ENCODE peak calls at places on chromosome 14, in nine cellular contexts. A, F, H, Z, C, X, U, G and E are unnamed samples.

GRCh38 chr14:51219473-51220448 is 20.3 kb upstream of the TMX1 start:
- DNase-seq in C (no peak), U (peak; percentile 63), A (no peak), Z (no peak), X (peak; percentile 54), H (no peak), G (peak; percentile 31), F (peak; percentile 29), E (no peak)

GRCh38 chr14:34059037-34059924 is 108.4 kb upstream of the EGLN3 start:
- DNase-seq in Z (no peak), H (no peak), C (no peak), X (no peak), A (no peak), G (no peak), F (no peak), U (no peak), E (no peak)

GRCh38 chr14:95979339-95980042 is 59.7 kb upstream of the C14orf132 start:
- DNase-seq in F (no peak), X (no peak), A (no peak), C (no peak), H (no peak), U (no peak), G (no peak), Z (no peak), E (no peak)

GRCh38 chr14:70140614-70141013 is 48.1 kb downstream of the SLC8A3 start:
- DNase-seq in G (no peak), F (no peak), X (no peak), Z (no peak), C (no peak), H (no peak), U (no peak), A (no peak), E (no peak)

GRCh38 chr14:35213869-35214387 is 78.3 kb upstream of the PSMA6 start:
- DNase-seq in A (no peak), X (peak; percentile 47), C (peak; percentile 42), H (no peak), U (peak; percentile 70), Z (no peak), G (no peak), F (no peak), E (no peak)

GRCh38 chr14:97994020-97994531 is 1196.9 kb downstream of the VRK1 start:
- DNase-seq in H (no peak), X (no peak), Z (no peak), C (no peak), U (no peak), A (no peak), F (no peak), G (no peak), E (no peak)

GRCh38 chr14:72710212-72710611 is 183.7 kb downstream of the DPF3 start:
- DNase-seq in G (no peak), Z (no peak), C (no peak), H (no peak), U (no peak), A (no peak), X (peak; percentile 60), F (no peak), E (no peak)

GRCh38 chr14:103943673-103944072 is 1.3 kb upstream of the RD3L start:
- DNase-seq in G (no peak), A (no peak), X (peak; percentile 66), Z (no peak), C (no peak), H (no peak), U (no peak), F (no peak), E (no peak)

GRCh38 chr14:87450193-87450592 is 542.8 kb downstream of the GALC start:
- DNase-seq in H (no peak), G (no peak), F (no peak), C (no peak), Z (no peak), U (no peak), A (no peak), X (no peak), E (no peak)

GRCh38 chr14:89247457-89248122 is 169.4 kb downstream of the FOXN3 start:
- DNase-seq in F (no peak), X (no peak), U (peak; percentile 73), G (no peak), C (no peak), Z (no peak), A (no peak), H (no peak), E (no peak)

GRCh38 chr14:77039285-77040058 is 11.0 kb upstream of the IRF2BPL start:
- DNase-seq in Z (no peak), G (peak; percentile 42), F (no peak), X (peak; percentile 69), A (no peak), U (no peak), H (no peak), C (no peak), E (no peak)

GRCh38 chr14:74275265-74275841 is 27.4 kb downstream of the ABCD4 start:
- DNase-seq in X (peak; percentile 74), Z (no peak), H (no peak), A (no peak), F (peak; percentile 86), G (no peak), C (no peak), U (peak; percentile 19), E (no peak)

GRCh38 chr14:77613207-77613606 is 3.2 kb downstream of the SPTLC2 start:
- DNase-seq in G (no peak), Z (no peak), H (no peak), F (no peak), A (no peak), C (no peak), X (no peak), U (peak; percentile 50), E (no peak)

GRCh38 chr14:39038542-39038941 is 64.5 kb downstream of the SEC23A start:
- DNase-seq in Z (no peak), C (no peak), A (no peak), F (no peak), G (no peak), U (no peak), H (no peak), X (no peak), E (no peak)
- H3K36me3 ChIP-seq in Z (peaks cover 78% of the 10 kb centered on the region), C (peaks cover 6% of the 10 kb centered on the region), A (no peaks in the 10 kb centered on the region), F (peaks cover 62% of the 10 kb centered on the region), G (no peaks in the 10 kb centered on the region), U (peaks cover 33% of the 10 kb centered on the region), H (peaks cover 99% of the 10 kb centered on the region), X (peaks cover 41% of the 10 kb centered on the region), E (peaks cover 95% of the 10 kb centered on the region)

DNA sequence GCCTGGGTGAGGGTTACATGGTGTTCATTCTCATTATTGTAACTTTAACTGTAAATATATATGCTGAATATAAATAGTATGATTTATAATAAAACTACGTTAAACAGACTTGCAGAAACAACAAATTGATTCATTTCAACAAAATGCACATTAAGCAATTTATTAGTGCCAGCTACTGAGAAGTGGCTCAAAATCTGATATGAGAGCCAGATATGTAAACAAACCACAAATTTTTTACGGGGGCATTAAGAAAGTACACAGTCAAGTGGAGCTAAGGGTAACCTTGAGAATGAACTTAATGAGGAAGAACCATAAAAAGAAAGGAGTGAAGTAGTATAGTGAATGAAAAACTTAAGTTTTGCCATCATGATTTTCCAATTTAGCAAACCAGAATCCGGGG is 40.3 kb downstream of the CEP128 start:
- DNase-seq in A (no peak), X (no peak), H (no peak), U (peak; percentile 45), C (no peak), Z (no peak), G (no peak), F (no peak), E (no peak)
- H3K36me3 ChIP-seq in A (no peaks in the 10 kb centered on the region), X (no peaks in the 10 kb centered on the region), H (peaks cover 23% of the 10 kb centered on the region), U (peaks cover 11% of the 10 kb centered on the region), C (no peaks in the 10 kb centered on the region), Z (no peaks in the 10 kb centered on the region), G (no peaks in the 10 kb centered on the region), F (no peaks in the 10 kb centered on the region), E (no peaks in the 10 kb centered on the region)

GRCh38 chr14:99224948-99225347 is 47.0 kb downstream of the BCL11B start:
- DNase-seq in Z (no peak), H (no peak), U (no peak), F (no peak), X (no peak), C (no peak), A (no peak), G (no peak), E (no peak)

GRCh38 chr14:99217556-99217955 is 54.4 kb downstream of the BCL11B start:
- DNase-seq in U (no peak), C (no peak), A (no peak), G (no peak), X (no peak), Z (no peak), H (no peak), F (no peak), E (no peak)

GRCh38 chr14:99224116-99224910 is 47.7 kb downstream of the BCL11B start:
- DNase-seq in C (no peak), A (no peak), H (no peak), G (no peak), F (no peak), U (no peak), Z (no peak), X (no peak), E (no peak)

GRCh38 chr14:99225804-99226203 is 46.2 kb downstream of the BCL11B start:
- DNase-seq in C (no peak), G (no peak), X (no peak), F (no peak), U (no peak), H (no peak), A (no peak), Z (no peak), E (no peak)

GRCh38 chr14:99221445-99221844 is 50.6 kb downstream of the BCL11B start:
- DNase-seq in A (no peak), F (no peak), G (no peak), U (no peak), Z (no peak), H (no peak), C (no peak), X (no peak), E (no peak)
- H3K36me3 ChIP-seq in A (no peaks in the 10 kb centered on the region), F (no peaks in the 10 kb centered on the region), G (no peaks in the 10 kb centered on the region), U (no peaks in the 10 kb centered on the region), Z (no peaks in the 10 kb centered on the region), H (no peaks in the 10 kb centered on the region), C (no peaks in the 10 kb centered on the region), X (no peaks in the 10 kb centered on the region), E (no peaks in the 10 kb centered on the region)

DNA sequence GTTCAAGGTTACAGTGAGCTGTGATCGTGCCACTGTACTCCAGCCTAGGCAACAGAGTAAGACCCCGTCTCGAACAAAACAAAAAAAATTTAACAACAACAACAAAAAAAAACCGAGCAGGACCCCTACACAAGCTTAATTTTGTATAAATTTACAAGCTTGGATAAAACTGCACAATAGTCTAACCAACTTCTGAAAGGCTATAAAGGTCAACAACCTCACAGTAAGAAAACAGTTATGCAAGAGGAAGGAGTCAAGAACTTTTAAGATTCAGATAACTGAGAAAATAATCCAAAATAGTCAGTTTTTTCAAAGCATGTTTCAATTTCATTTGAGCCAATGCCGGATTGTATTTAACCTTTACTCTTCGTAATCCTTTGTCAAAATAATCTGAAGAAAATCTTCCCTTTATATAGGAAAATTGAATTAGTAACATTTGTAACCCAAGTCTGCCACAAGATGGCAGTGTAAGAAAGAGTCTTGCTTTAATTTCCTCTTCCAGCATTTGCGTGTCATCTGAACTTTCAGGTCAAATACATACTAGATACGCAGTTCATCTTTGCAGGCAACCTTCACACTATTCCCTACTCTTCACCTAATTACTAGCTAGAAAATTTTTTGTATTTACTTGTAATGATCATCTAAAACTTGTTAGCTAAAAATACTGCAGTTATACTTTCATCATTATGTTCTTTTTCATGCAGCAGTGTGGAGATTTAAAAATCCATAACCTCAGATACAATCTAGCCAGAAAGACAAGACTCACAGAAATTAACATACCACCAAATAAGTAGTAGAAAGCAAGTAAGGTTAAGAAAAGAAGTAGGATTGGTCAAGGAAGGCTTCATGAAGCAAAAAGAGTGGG is 5.8 kb downstream of the CCNB1IP1 start:
- DNase-seq in A (no peak), U (peak; percentile 81), G (no peak), C (no peak), X (peak; percentile 72), Z (no peak), H (no peak), F (peak; percentile 42), E (no peak)
- H3K36me3 ChIP-seq in A (no peaks in the 10 kb centered on the region), U (peaks cover 35% of the 10 kb centered on the region), G (no peaks in the 10 kb centered on the region), C (no peaks in the 10 kb centered on the region), X (peaks cover 12% of the 10 kb centered on the region), Z (peaks cover 28% of the 10 kb centered on the region), H (peaks cover 55% of the 10 kb centered on the region), F (peaks cover 24% of the 10 kb centered on the region), E (peaks cover 6% of the 10 kb centered on the region)